ENCODE peak calls at places on chromosomes 12 and 14, in nine cellular contexts. N is heart left ventricle, T is A673, K is endothelial cell of umbilical vein, D is heart right ventricle, Q is brain microvascular endothelial cell, G is adipocyte, M is dorsolateral prefrontal cortex, E is left lung. X is an unnamed sample. For H3K27me3, the result is how much of the 10 kb centered on the place peaks cover.

GRCh38 chr12:13211859-13212664 is 15.5 kb downstream of the EMP1 start:
- DNase-seq in N (peak), T (peak), K (peak), D (no peak), Q (peak), G (peak), M (no peak), E (no peak), X (no peak)

GRCh38 chr12:131116437-131117117 is 162.9 kb downstream of the ADGRD1 start:
- DNase-seq in N (no peak), T (no peak), K (no peak), D (no peak), Q (no peak), G (peak), M (peak), E (no peak), X (peak)

GRCh38 chr14:42806909-42807315 is 1200.2 kb downstream of the LRFN5 start:
- DNase-seq in N (no peak), T (no peak), K (no peak), D (no peak), Q (no peak), G (no peak), M (no peak), E (no peak), X (no peak)

GRCh38 chr14:38138581-38139138 is 69.0 kb upstream of the SSTR1 start:
- DNase-seq in N (no peak), T (peak), K (no peak), D (no peak), Q (no peak), G (no peak), M (no peak), E (no peak), X (no peak)

GRCh38 chr12:51051787-51052186 is 3.7 kb downstream of the LETMD1 start:
- DNase-seq in N (no peak), T (no peak), K (no peak), D (no peak), Q (no peak), G (no peak), M (no peak), E (no peak), X (no peak)

GRCh38 chr12:54272214-54272613 is 7.7 kb downstream of the CBX5 start:
- DNase-seq in N (no peak), T (no peak), K (no peak), D (no peak), Q (no peak), G (no peak), M (no peak), E (no peak), X (no peak)

GRCh38 chr12:50765325-50765911 is 1.5 kb downstream of the ATF1 start:
- DNase-seq in N (peak), T (peak), K (peak), D (no peak), Q (no peak), G (peak), M (no peak), E (no peak), X (no peak)

GRCh38 chr12:105933671-105934665 is 204.8 kb downstream of the NUAK1 start:
- DNase-seq in N (no peak), T (peak), K (peak), D (no peak), Q (peak), G (peak), M (peak), E (no peak), X (no peak)

GRCh38 chr12:43675048-43675904 is 83.3 kb downstream of the PUS7L start:
- DNase-seq in N (no peak), T (no peak), K (no peak), D (no peak), Q (no peak), G (no peak), M (no peak), E (no peak), X (no peak)

GRCh38 chr14:31842905-31843304 is 234.2 kb upstream of the ARHGAP5 start:
- DNase-seq in N (no peak), T (no peak), K (no peak), D (no peak), Q (no peak), G (peak), M (no peak), E (no peak), X (no peak)

DNA sequence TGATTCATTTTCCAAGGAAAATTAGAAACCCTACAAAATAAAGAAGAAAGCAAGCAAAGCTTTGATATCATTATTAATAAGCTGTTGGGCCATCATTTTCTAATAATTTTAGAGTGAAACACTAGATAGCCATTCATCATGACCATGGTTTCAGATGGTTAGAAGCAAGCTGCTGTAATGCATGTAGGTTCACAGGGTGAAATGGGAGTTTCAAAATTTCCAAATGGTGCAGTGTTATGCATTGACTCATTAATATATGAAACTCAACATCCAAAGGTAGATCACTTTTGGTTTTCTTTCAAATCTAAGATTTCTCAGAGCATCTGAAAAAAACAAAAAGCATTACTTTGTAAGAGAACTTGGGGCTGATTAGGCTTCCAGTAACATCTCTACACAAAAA is 12.0 kb upstream of the KRAS start:
- DNase-seq in N (no peak), T (no peak), K (no peak), D (no peak), Q (no peak), G (no peak), M (no peak), E (no peak), X (no peak)
- H3K27me3 ChIP-seq in N (under half), T (under half), K (under half), D (under half), Q (under half), G (under half), M (under half), E (under half), X (under half)

GRCh38 chr14:93040443-93040842 is 75.3 kb downstream of the ITPK1 start:
- DNase-seq in N (no peak), T (peak), K (no peak), D (peak), Q (no peak), G (no peak), M (no peak), E (peak), X (no peak)

GRCh38 chr14:93042968-93043940 is 72.5 kb downstream of the ITPK1 start:
- DNase-seq in N (peak), T (peak), K (peak), D (peak), Q (peak), G (peak), M (no peak), E (peak), X (peak)

GRCh38 chr14:93039649-93040315 is 75.9 kb downstream of the ITPK1 start:
- DNase-seq in N (peak), T (no peak), K (no peak), D (peak), Q (no peak), G (no peak), M (no peak), E (peak), X (no peak)

GRCh38 chr14:93041830-93042229 is 73.9 kb downstream of the ITPK1 start:
- DNase-seq in N (no peak), T (no peak), K (no peak), D (no peak), Q (no peak), G (no peak), M (no peak), E (no peak), X (no peak)

DNA sequence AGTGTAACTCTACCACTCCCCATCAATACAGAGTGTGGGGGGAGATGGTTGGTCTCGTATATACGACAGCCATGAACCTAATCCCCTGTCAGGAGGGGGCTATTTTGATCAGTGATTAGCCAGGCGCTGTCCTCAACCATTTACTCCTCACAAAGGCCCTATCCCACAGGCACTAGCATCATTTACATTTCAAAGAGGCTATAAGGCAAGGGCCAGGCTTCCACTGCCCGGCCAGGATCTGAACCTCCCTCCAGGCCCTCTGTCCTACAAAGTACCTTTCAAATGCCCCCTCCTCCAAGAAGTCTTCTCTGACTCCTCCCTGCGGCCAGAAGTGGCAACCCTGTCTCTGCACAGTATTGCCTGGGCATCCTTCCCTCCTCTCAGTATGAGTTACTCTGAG is 74.7 kb downstream of the ITPK1 start:
- DNase-seq in N (no peak), T (no peak), K (no peak), D (no peak), Q (no peak), G (no peak), M (no peak), E (no peak), X (no peak)
- H3K27me3 ChIP-seq in N (under half), T (under half), K (under half), D (under half), Q (under half), G (under half), M (under half), E (under half), X (under half)

GRCh38 chr12:77488041-77488620 is 342.6 kb upstream of the NAV3 start:
- DNase-seq in N (no peak), T (no peak), K (no peak), D (no peak), Q (peak), G (peak), M (no peak), E (no peak), X (no peak)
- H3K27me3 ChIP-seq in N (under half), T (under half), K (under half), D (under half), Q (under half), G (under half), M (under half), E (under half), X (under half)

DNA sequence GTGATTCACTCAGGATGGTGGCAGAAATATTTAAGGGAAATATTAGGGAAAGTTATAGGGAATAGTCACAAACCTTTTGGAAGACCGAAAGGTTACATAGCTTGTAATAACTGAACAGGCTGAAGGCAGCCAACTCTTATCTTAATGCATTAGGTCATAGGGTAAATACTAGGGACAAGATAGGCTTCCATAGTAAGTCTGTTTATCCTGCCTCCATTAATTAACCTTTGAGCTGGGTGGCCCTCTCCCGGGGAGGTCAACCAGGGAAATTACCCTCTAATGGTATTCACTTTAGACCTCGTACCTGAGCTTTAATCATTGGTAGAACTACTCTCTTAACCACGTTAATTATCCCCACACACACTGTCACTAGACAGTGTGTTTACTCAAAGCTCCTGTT is 981.8 kb downstream of the SLC16A7 start:
- DNase-seq in N (no peak), T (no peak), K (no peak), D (no peak), Q (no peak), G (no peak), M (no peak), E (no peak), X (no peak)
- H3K27me3 ChIP-seq in N (under half), T (under half), K (under half), D (under half), Q (under half), G (under half), M (under half), E (under half), X (under half)

GRCh38 chr12:7583471-7583870 is 79.9 kb upstream of the CD163 start:
- DNase-seq in N (no peak), T (no peak), K (no peak), D (no peak), Q (no peak), G (no peak), M (no peak), E (no peak), X (no peak)

GRCh38 chr12:7581609-7582008 is 78.0 kb upstream of the CD163 start:
- DNase-seq in N (no peak), T (no peak), K (no peak), D (no peak), Q (no peak), G (no peak), M (no peak), E (no peak), X (no peak)

DNA sequence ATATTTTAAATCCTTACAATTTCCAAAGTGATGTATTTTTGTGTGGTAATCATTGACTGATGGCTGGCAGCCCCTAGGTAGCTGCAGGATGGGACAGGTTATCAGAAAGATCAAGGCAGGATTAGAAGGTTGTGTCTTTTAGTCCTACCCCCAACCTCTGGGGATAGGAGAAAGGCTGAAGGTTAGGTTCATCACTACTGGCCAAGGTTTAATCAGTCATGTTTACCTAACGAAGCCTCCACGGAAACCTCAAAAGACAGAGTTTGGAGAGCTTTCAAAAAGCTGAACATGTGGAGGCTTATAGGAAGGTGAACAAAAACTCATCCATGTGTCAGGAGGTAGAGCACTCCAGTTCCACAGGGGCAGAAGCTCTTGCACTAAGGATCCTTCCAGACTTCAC is 77.5 kb upstream of the CD163 start:
- DNase-seq in N (no peak), T (no peak), K (no peak), D (no peak), Q (no peak), G (no peak), M (no peak), E (no peak), X (no peak)
- H3K27me3 ChIP-seq in N (under half), T (under half), K (under half), D (under half), Q (under half), G (under half), M (under half), E (under half), X (under half)

GRCh38 chr12:110957652-110958051 is 37.3 kb upstream of the MYL2 start:
- DNase-seq in N (no peak), T (no peak), K (no peak), D (no peak), Q (no peak), G (no peak), M (peak), E (no peak), X (no peak)

GRCh38 chr12:110966081-110966760 is 45.8 kb upstream of the MYL2 start:
- DNase-seq in N (no peak), T (no peak), K (no peak), D (no peak), Q (no peak), G (no peak), M (no peak), E (no peak), X (no peak)

GRCh38 chr12:110957159-110957558 is 36.8 kb upstream of the MYL2 start:
- DNase-seq in N (no peak), T (no peak), K (no peak), D (no peak), Q (no peak), G (no peak), M (no peak), E (no peak), X (no peak)

GRCh38 chr12:110965574-110965973 is 45.2 kb upstream of the MYL2 start:
- DNase-seq in N (no peak), T (no peak), K (no peak), D (no peak), Q (no peak), G (no peak), M (no peak), E (no peak), X (no peak)

GRCh38 chr12:110960795-110961194 is 40.4 kb upstream of the MYL2 start:
- DNase-seq in N (no peak), T (no peak), K (no peak), D (no peak), Q (no peak), G (no peak), M (no peak), E (no peak), X (no peak)
- H3K27me3 ChIP-seq in N (under half), T (under half), K (under half), D (under half), Q (under half), G (under half), M (under half), E (half or more), X (under half)

GRCh38 chr12:52604859-52605258 is 3.6 kb upstream of the KRT72 start:
- DNase-seq in N (no peak), T (no peak), K (no peak), D (no peak), Q (no peak), G (no peak), M (no peak), E (no peak), X (no peak)
- H3K27me3 ChIP-seq in N (under half), T (under half), K (under half), D (half or more), Q (under half), G (half or more), M (under half), E (half or more), X (under half)

GRCh38 chr14:60657609-60657983 is 8.3 kb upstream of the SIX1 start:
- DNase-seq in N (no peak), T (no peak), K (no peak), D (no peak), Q (no peak), G (peak), M (no peak), E (peak), X (no peak)
- H3K27me3 ChIP-seq in N (under half), T (under half), K (under half), D (half or more), Q (under half), G (under half), M (half or more), E (half or more), X (under half)

DNA sequence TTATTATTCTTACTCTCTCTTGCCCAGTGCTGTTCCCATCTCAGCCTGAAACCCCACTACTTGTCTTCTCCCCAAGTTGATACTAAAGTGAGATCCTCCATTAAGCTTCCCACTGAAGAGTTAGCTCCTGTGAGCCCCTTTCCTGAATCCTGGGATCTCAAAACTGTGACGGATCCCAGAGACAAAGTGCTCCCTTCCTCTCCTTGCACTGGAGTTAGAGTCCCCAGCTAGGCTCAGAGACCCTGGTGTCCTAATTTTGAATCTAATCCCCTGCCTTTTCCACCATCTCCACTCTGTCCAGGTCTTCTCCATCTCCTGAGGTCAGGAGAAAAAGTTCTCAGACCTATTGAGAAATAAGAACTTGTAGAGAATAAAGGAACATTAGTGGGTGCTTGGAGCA is 17.6 kb upstream of the TBX3 start:
- DNase-seq in N (no peak), T (no peak), K (no peak), D (no peak), Q (no peak), G (no peak), M (no peak), E (no peak), X (no peak)
- H3K27me3 ChIP-seq in N (under half), T (under half), K (under half), D (half or more), Q (half or more), G (half or more), M (half or more), E (half or more), X (under half)